ENCODE peak calls at places on chromosomes 3 and 15, in seven cellular contexts. G is activated naive CD4-positive, alpha-beta T cell treated with anti-CD3 and anti-CD28 coated beads, Interleukin-2, amount 10 ng/mL, durations not matched to agents 7 days and 5 days; T is H9; D is natural killer cell treated with Interleukin-12 subunit alpha and Interleukin-12 subunit beta and Interleukin-15 and Interleukin-18, amount 100 ng/mL, for 72 hours; Y is KBM-7; F is astrocyte of the spinal cord; O is GM13977. V is an unnamed sample.

GRCh38 chr15:34259557-34259956 is 34.7 kb downstream of the EMC4 start:
- DNase-seq in G (no peak), T (no peak), D (no peak), Y (no peak), F (no peak), O (no peak), V (no peak)

GRCh38 chr3:157175678-157176077 is 15.7 kb upstream of the CCNL1 start:
- DNase-seq in G (peak), T (no peak), D (no peak), Y (peak), F (no peak), O (peak), V (peak)

GRCh38 chr3:101259485-101260341 is 60.7 kb downstream of the IMPG2 start:
- DNase-seq in G (no peak), T (no peak), D (no peak), Y (peak), F (no peak), O (no peak), V (no peak)

GRCh38 chr3:40620151-40620550 is 95.4 kb downstream of the ZNF621 start:
- DNase-seq in G (no peak), T (no peak), D (no peak), Y (no peak), F (no peak), O (no peak), V (no peak)

GRCh38 chr3:128746881-128747280 is 20.9 kb downstream of the RAB7A start:
- DNase-seq in G (no peak), T (no peak), D (no peak), Y (no peak), F (no peak), O (no peak), V (no peak)

GRCh38 chr3:155131104-155131503 is 51.0 kb downstream of the MME start:
- DNase-seq in G (no peak), T (no peak), D (no peak), Y (no peak), F (peak), O (peak), V (peak)

GRCh38 chr3:171396048-171396447 is 64.2 kb downstream of the TNIK start:
- DNase-seq in G (no peak), T (no peak), D (no peak), Y (no peak), F (peak), O (no peak), V (no peak)

GRCh38 chr3:32340039-32340438 is 51.6 kb upstream of the CMTM7 start:
- DNase-seq in G (peak), T (no peak), D (no peak), Y (peak), F (peak), O (peak), V (peak)

GRCh38 chr15:68502398-68502901 is 70.5 kb upstream of the ITGA11 start:
- DNase-seq in G (no peak), T (peak), D (no peak), Y (no peak), F (no peak), O (no peak), V (no peak)

GRCh38 chr15:45456212-45457106 is 66.1 kb downstream of the SLC30A4 start:
- DNase-seq in G (peak), T (no peak), D (peak), Y (peak), F (peak), O (peak), V (peak)

GRCh38 chr3:193911784-193912183 is 224.2 kb upstream of the HES1 start:
- DNase-seq in G (peak), T (no peak), D (no peak), Y (no peak), F (no peak), O (no peak), V (no peak)

V was measured in myocyte.